ENCODE peak calls at places on chromosomes 2 and 18, in seven cellular contexts. Z is aorta; R is CD4-positive, alpha-beta memory T cell; O is MM.1S; I is A673; F is right atrium auricular region; Y is gastrocnemius medialis. G is an unnamed sample.
A peak's percentile ranks its signal among the peaks of the same experiment; 100 is the strongest.

GRCh38 chr2:171952748-171953147 is 30.5 kb downstream of the HAT1 start:
- DNase-seq in O (no peak), Z (no peak), I (no peak), F (no peak), Y (no peak), R (no peak), G (no peak)

GRCh38 chr2:235803028-235803427 is 309.2 kb downstream of the AGAP1 start:
- DNase-seq in F (no peak), R (no peak), Y (no peak), Z (no peak), O (no peak), I (no peak), G (no peak)

GRCh38 chr2:78218066-78218465 is 695.9 kb upstream of the LRRTM4 start:
- DNase-seq in Z (no peak), I (no peak), R (no peak), F (no peak), Y (no peak), O (no peak), G (no peak)

GRCh38 chr2:196171248-196171871 is at the start of gene STK17B:
- DNase-seq in Y (peak; percentile 92), O (peak; percentile 98), F (peak; percentile 95), I (peak; percentile 96), Z (peak; percentile 97), R (peak; percentile 95), G (peak; percentile 95)

GRCh38 chr2:50607746-50608145 is 424.2 kb downstream of the NRXN1 start:
- DNase-seq in O (no peak), I (no peak), F (no peak), Z (no peak), Y (no peak), R (no peak), G (no peak)

GRCh38 chr2:240462704-240463273 is 27.3 kb downstream of the GPC1 start:
- DNase-seq in F (no peak), Z (peak; percentile 33), Y (peak; percentile 7), O (no peak), R (no peak), I (no peak), G (no peak)

GRCh38 chr2:38076250-38076709 is 329 bp upstream of the CYP1B1 start:
- DNase-seq in R (no peak), I (peak; percentile 85), Z (peak; percentile 85), O (peak; percentile 53), Y (peak; percentile 49), F (peak; percentile 90), G (no peak)

GRCh38 chr2:231970461-231970860 is 8.9 kb downstream of the DIS3L2 start:
- DNase-seq in R (no peak), I (no peak), F (no peak), O (no peak), Z (no peak), Y (no peak), G (no peak)

GRCh38 chr18:56748698-56749268 is 97.6 kb downstream of the WDR7 start:
- DNase-seq in Z (no peak), Y (no peak), R (peak; percentile 14), O (peak; percentile 20), I (peak; percentile 62), F (no peak), G (peak; percentile 50)

GRCh38 chr2:214005337-214005736 is 405.5 kb upstream of the VWC2L start:
- DNase-seq in R (no peak), F (no peak), Z (no peak), I (no peak), Y (no peak), O (no peak), G (no peak)

GRCh38 chr18:27412551-27412950 is 227.4 kb upstream of the CHST9 start:
- DNase-seq in Y (no peak), Z (no peak), F (no peak), O (no peak), R (no peak), I (no peak), G (no peak)

GRCh38 chr2:228777855-228778355 is 493.2 kb downstream of the PID1 start:
- DNase-seq in Y (no peak), I (no peak), R (no peak), O (no peak), Z (no peak), F (no peak), G (no peak)

GRCh38 chr2:170408461-170409163 is 230.7 kb downstream of the MYO3B start:
- DNase-seq in R (no peak), I (no peak), Z (no peak), F (no peak), Y (no peak), O (no peak), G (no peak)

GRCh38 chr2:204705243-204705971 is 160.1 kb downstream of the PARD3B start:
- DNase-seq in O (no peak), I (no peak), Z (no peak), R (no peak), Y (no peak), F (no peak), G (no peak)

GRCh38 chr2:220269421-220269820 is 642.0 kb downstream of the SLC4A3 start:
- DNase-seq in O (no peak), Y (no peak), R (no peak), F (no peak), I (peak; percentile 99), Z (no peak), G (no peak)

GRCh38 chr2:203451011-203451410 is 84.1 kb downstream of the RAPH1 start:
- DNase-seq in Z (no peak), I (no peak), F (no peak), O (no peak), R (no peak), Y (no peak), G (no peak)

GRCh38 chr2:127884436-127884835 is 1.3 kb downstream of the AMMECR1L start:
- DNase-seq in Y (no peak), I (no peak), O (no peak), R (no peak), F (no peak), Z (no peak), G (no peak)

GRCh38 chr2:10897956-10898355 is 13.8 kb upstream of the KCNF1 start:
- DNase-seq in O (no peak), F (no peak), Z (no peak), Y (no peak), R (no peak), I (no peak), G (no peak)

GRCh38 chr2:11582526-11583202 is 48.8 kb downstream of the GREB1 start:
- DNase-seq in O (peak; percentile 65), Z (no peak), R (peak; percentile 24), F (no peak), I (peak; percentile 81), Y (peak; percentile 72), G (peak; percentile 60)

GRCh38 chr2:10911291-10912075 is at the start of gene KCNF1:
- DNase-seq in Y (no peak), O (no peak), Z (no peak), I (peak; percentile 80), R (no peak), F (no peak), G (no peak)

GRCh38 chr18:9642799-9643445 is 28.6 kb upstream of the PPP4R1 start:
- DNase-seq in F (no peak), Z (no peak), Y (no peak), O (no peak), I (peak; percentile 21), R (no peak), G (no peak)

GRCh38 chr18:34710430-34711386 is 610 bp downstream of the DTNA start:
- DNase-seq in F (no peak), Z (no peak), O (no peak), R (no peak), Y (no peak), I (peak; percentile 66), G (no peak)

GRCh38 chr2:159010963-159011362 is 42.5 kb downstream of the TANC1 start:
- DNase-seq in O (no peak), Y (no peak), I (no peak), R (no peak), Z (no peak), F (no peak), G (no peak)

GRCh38 chr2:236755278-236755840 is 185.7 kb downstream of the ACKR3 start:
- DNase-seq in Z (no peak), Y (no peak), I (no peak), F (no peak), O (no peak), R (no peak), G (no peak)

GRCh38 chr18:31983020-31983419 is 35.6 kb upstream of the RNF125 start:
- DNase-seq in Y (no peak), F (no peak), O (no peak), I (no peak), R (no peak), Z (no peak), G (no peak)

GRCh38 chr2:43556256-43556655 is 39.6 kb downstream of the THADA start:
- DNase-seq in F (no peak), I (no peak), O (no peak), Y (no peak), R (no peak), Z (no peak), G (no peak)

GRCh38 chr2:180370476-180371205 is 363.5 kb upstream of the CWC22 start:
- DNase-seq in R (no peak), O (no peak), Y (no peak), I (no peak), Z (no peak), F (no peak), G (no peak)
- H3K27ac ChIP-seq in R (no peak overlapping the region), O (no peak overlapping the region), Y (no peak overlapping the region), I (no peak overlapping the region), Z (no peak overlapping the region), F (no peak overlapping the region), G (no peak overlapping the region)

DNA sequence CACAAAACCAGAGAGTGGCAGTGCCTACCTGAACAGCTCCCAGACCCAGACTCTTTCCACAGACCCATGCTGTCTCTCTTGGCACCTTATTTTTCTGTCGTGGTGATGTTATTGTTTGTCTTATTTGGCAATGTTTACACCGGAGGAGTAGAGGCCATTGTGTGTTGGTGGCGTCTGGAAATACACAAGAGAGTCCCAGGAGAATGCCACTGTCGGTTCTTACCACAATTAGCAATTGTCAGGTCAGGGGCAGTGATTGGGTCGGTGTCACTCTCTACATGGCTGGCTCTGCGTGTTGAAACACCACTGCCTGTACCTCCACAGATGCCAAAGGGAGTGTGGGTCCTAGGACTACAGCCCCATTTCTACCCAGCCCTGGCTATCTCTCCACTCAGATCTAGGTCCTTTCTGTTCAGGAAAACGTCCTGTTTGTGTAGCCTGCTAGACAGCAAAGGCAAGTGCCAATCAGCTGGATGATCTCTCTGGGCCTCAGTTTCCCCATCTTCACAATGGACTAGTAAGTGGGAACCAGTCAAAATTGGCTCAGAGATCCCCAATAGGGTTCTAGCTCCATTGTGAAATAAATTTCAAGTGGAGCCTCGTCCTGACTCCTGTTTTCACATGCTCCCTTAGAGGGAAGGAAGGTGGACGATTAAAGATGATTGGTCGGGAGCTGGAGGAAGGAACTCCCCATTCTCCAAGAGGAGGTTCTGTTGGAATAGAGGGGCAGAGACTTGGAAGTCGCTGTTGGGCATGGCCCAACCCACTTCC is 17.0 kb downstream of the EPAS1 start:
- DNase-seq in O (no peak), Y (no peak), Z (no peak), I (no peak), R (no peak), F (no peak), G (no peak)
- H3K4me3 ChIP-seq in O (no peak overlapping the region), Y (no peak overlapping the region), Z (no peak overlapping the region), I (no peak overlapping the region), R (no peak overlapping the region), F (no peak overlapping the region), G (no peak overlapping the region)

GRCh38 chr2:61359058-61359457 is 111.8 kb downstream of the USP34 start:
- DNase-seq in Z (no peak), R (no peak), O (no peak), Y (no peak), I (no peak), F (no peak), G (no peak)
- H3K4me1 ChIP-seq in Z (no peaks in the 10 kb centered on the region), R (peaks cover 12% of the 10 kb centered on the region), O (peaks cover 14% of the 10 kb centered on the region), Y (peaks cover 35% of the 10 kb centered on the region), I (peaks cover 4% of the 10 kb centered on the region), F (peaks cover 24% of the 10 kb centered on the region), G (peaks cover 7% of the 10 kb centered on the region)

GRCh38 chr2:62569907-62570793 is 64.2 kb upstream of the TMEM17 start:
- DNase-seq in O (no peak), Y (no peak), F (no peak), Z (no peak), I (no peak), R (no peak), G (no peak)
- H3K27ac ChIP-seq in O (no peak overlapping the region), Y (no peak overlapping the region), F (no peak overlapping the region), Z (no peak overlapping the region), I (no peak overlapping the region), R (no peak overlapping the region), G (no peak overlapping the region)

G was measured in CD4-positive, CD25-positive, alpha-beta regulatory T cell.